ENCODE peak calls at places on chromosomes 7 and 10, in six cellular contexts. U is CD8-positive, alpha-beta T cell; Q is fibroblast of lung; I is K562; E is transverse colon; L is AG04450. O is an unnamed sample.

GRCh38 chr7:98368721-98369120 is 32.2 kb downstream of the BAIAP2L1 start:
- DNase-seq in U (no peak), Q (peak; percentile 43), I (no peak), E (no peak), L (no peak), O (no peak)

GRCh38 chr10:105952153-105952552 is 1212.4 kb downstream of the SORCS1 start:
- DNase-seq in U (no peak), Q (peak; percentile 15), I (no peak), E (no peak), L (peak; percentile 3), O (peak; percentile 64)

GRCh38 chr7:87831127-87831526 is 45.0 kb downstream of the SLC25A40 start:
- DNase-seq in U (no peak), Q (peak; percentile 68), I (no peak), E (no peak), L (no peak), O (no peak)

GRCh38 chr7:51113962-51114361 is 202.6 kb downstream of the COBL start:
- DNase-seq in U (no peak), Q (no peak), I (no peak), E (no peak), L (no peak), O (no peak)

GRCh38 chr7:51269321-51269720 is 47.3 kb downstream of the COBL start:
- DNase-seq in U (no peak), Q (no peak), I (no peak), E (no peak), L (no peak), O (no peak)

GRCh38 chr7:56009695-56010094 is 41.5 kb downstream of the PSPH start:
- DNase-seq in U (no peak), Q (no peak), I (no peak), E (peak; percentile 47), L (no peak), O (no peak)

GRCh38 chr7:27972272-27972671 is 208.3 kb downstream of the JAZF1 start:
- DNase-seq in U (no peak), Q (no peak), I (no peak), E (no peak), L (no peak), O (no peak)

GRCh38 chr7:37031571-37032257 is 307.4 kb upstream of the AOAH start:
- DNase-seq in U (peak; percentile 3), Q (peak; percentile 99), I (peak; percentile 64), E (peak; percentile 54), L (peak; percentile 96), O (peak; percentile 97)

GRCh38 chr10:127090135-127090534 is 106.3 kb downstream of the INSYN2A start:
- DNase-seq in U (no peak), Q (no peak), I (no peak), E (no peak), L (no peak), O (no peak)

GRCh38 chr7:92678291-92678920 is 88.2 kb upstream of the FAM133B start:
- DNase-seq in U (no peak), Q (no peak), I (no peak), E (no peak), L (no peak), O (no peak)

GRCh38 chr7:1505731-1506550 is 1.8 kb upstream of the INTS1 start:
- DNase-seq in U (no peak), Q (no peak), I (peak; percentile 38), E (no peak), L (no peak), O (no peak)

GRCh38 chr7:119783799-119784198 is 489.2 kb upstream of the KCND2 start:
- DNase-seq in U (no peak), Q (peak; percentile 36), I (peak; percentile 18), E (no peak), L (no peak), O (peak; percentile 7)

GRCh38 chr7:137324796-137325700 is 18.5 kb downstream of the PTN start:
- DNase-seq in U (no peak), Q (no peak), I (no peak), E (no peak), L (no peak), O (peak; percentile 46)

GRCh38 chr10:88657901-88658300 is 6.3 kb upstream of the LIPF start:
- DNase-seq in U (no peak), Q (peak; percentile 34), I (no peak), E (no peak), L (no peak), O (no peak)

GRCh38 chr10:125343118-125343752 is 182.9 kb upstream of the CTBP2 start:
- DNase-seq in U (no peak), Q (peak; percentile 38), I (peak; percentile 18), E (peak; percentile 21), L (no peak), O (peak; percentile 31)

GRCh38 chr10:70910486-70911350 is 22.4 kb upstream of the PCBD1 start:
- DNase-seq in U (no peak), Q (no peak), I (no peak), E (no peak), L (no peak), O (no peak)

GRCh38 chr10:13046861-13047528 is 45.5 kb upstream of the CCDC3 start:
- DNase-seq in U (no peak), Q (no peak), I (no peak), E (no peak), L (no peak), O (no peak)

GRCh38 chr10:116113721-116114501 is 159.1 kb downstream of the GFRA1 start:
- DNase-seq in U (no peak), Q (peak; percentile 25), I (no peak), E (no peak), L (no peak), O (no peak)

GRCh38 chr10:103254538-103255325 is 9.0 kb downstream of the RPEL1 start:
- DNase-seq in U (no peak), Q (no peak), I (peak; percentile 65), E (no peak), L (no peak), O (no peak)

GRCh38 chr10:124185074-124185473 is 91.7 kb upstream of the CHST15 start:
- DNase-seq in U (no peak), Q (no peak), I (no peak), E (no peak), L (no peak), O (no peak)

GRCh38 chr10:49369216-49370162 is 26.4 kb downstream of the DRGX start:
- DNase-seq in U (no peak), Q (no peak), I (no peak), E (no peak), L (no peak), O (no peak)

GRCh38 chr10:49322371-49323170 is 23.6 kb downstream of the C10orf71 start:
- DNase-seq in U (no peak), Q (no peak), I (no peak), E (no peak), L (no peak), O (no peak)

GRCh38 chr7:142598297-142598696 is 151.0 kb upstream of the PRSS1 start:
- DNase-seq in U (no peak), Q (no peak), I (no peak), E (no peak), L (no peak), O (no peak)

GRCh38 chr7:121544726-121545125 is 148.6 kb upstream of the FAM3C start:
- DNase-seq in U (no peak), Q (peak; percentile 73), I (no peak), E (no peak), L (peak; percentile 29), O (peak; percentile 42)

GRCh38 chr7:44061645-44062179 is 3.7 kb downstream of the PGAM2 start:
- DNase-seq in U (no peak), Q (no peak), I (no peak), E (peak; percentile 1), L (no peak), O (no peak)

GRCh38 chr7:46681865-46682503 is 760.9 kb upstream of the IGFBP3 start:
- DNase-seq in U (no peak), Q (no peak), I (no peak), E (no peak), L (no peak), O (no peak)

GRCh38 chr10:48579251-48579960 is 25.5 kb downstream of the ARHGAP22 start:
- DNase-seq in U (no peak), Q (peak; percentile 24), I (no peak), E (no peak), L (peak; percentile 18), O (no peak)

DNA sequence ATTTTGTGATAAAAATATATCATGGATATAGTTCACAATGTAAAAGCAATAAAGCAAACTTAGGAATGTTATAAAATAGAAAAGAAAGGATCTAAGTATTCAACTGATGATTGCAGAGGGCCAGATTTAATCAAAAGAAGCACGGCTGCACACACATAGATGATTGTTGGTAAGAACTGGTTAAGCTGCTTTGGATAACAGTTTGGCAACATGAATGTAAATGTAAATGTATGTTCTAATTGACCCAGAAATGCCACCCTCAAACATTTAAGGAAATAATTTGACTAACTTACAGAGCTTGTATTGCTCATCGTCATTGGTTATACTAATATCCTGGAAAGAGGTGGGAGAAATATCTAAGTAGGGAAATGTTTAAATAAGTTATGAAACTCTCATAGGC is 13.1 kb downstream of the ZNF485 start:
- DNase-seq in U (no peak), Q (no peak), I (no peak), E (no peak), L (no peak), O (no peak)
- H3K9me3 ChIP-seq in U (peaks cover 15% of the 10 kb centered on the region), Q (no peaks in the 10 kb centered on the region), I (peaks cover 21% of the 10 kb centered on the region), E (peaks cover 31% of the 10 kb centered on the region), L (peaks cover 28% of the 10 kb centered on the region), O (peaks cover 51% of the 10 kb centered on the region)

DNA sequence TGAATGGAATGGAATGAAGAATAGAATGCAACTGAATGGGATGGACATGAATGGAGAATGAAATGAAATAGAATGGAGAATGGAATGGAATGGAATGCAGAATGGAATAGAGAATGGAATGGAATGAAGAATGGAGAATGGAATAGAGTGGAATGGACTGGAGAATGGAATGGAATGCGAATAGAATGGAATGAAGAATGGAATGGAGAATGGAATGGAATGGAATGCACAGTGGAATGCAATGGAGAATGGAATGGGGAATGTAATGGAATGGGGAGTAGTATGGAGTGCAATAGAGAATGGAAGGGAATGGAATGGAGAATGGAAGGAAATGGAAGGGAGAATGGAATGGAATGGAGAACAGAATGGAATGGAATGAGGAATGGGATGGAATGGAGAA is 93.4 kb downstream of the NSUN6 start:
- DNase-seq in U (no peak), Q (no peak), I (no peak), E (no peak), L (no peak), O (no peak)
- H3K9me3 ChIP-seq in U (no peaks in the 10 kb centered on the region), Q (no peaks in the 10 kb centered on the region), I (peaks cover 3% of the 10 kb centered on the region), E (no peaks in the 10 kb centered on the region), L (peaks cover 31% of the 10 kb centered on the region), O (no peaks in the 10 kb centered on the region)

DNA sequence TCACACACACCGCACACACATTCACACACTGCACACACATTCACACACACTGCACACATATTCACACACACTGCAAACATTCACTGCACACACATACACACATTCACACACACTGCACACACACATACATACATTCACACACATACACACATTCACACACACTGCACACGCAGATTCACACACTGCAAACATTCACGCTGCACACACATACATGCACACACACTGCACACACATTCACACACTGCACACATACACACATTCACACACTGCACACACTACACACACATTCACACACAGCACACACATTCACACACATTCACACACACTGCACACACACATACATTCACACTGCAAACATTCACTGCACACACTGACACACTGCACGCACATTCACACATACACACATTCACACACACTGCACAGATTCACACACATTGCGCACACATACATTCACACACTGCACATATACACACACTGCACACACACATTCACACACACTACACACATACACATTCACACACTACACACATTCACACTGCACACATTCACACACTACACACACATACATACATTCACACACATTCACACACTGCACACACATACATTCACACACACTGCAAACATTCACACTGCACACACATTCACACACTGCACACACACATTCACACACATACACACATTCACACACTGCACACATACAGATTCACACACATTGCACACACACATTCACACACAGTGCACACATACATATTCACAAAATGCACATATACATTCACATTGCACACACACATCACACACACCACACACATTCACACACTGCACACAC is 325.1 kb downstream of the PTPRN2 start:
- DNase-seq in U (no peak), Q (no peak), I (no peak), E (no peak), L (no peak), O (no peak)
- H3K9me3 ChIP-seq in U (no peaks in the 10 kb centered on the region), Q (peaks cover 15% of the 10 kb centered on the region), I (peaks cover 9% of the 10 kb centered on the region), E (no peaks in the 10 kb centered on the region), L (peaks cover 95% of the 10 kb centered on the region), O (peaks cover 19% of the 10 kb centered on the region)

GRCh38 chr10:90822508-90822907 is 35.3 kb downstream of the HTR7 start:
- DNase-seq in U (no peak), Q (no peak), I (no peak), E (no peak), L (no peak), O (no peak)
- H3K9me3 ChIP-seq in U (no peaks in the 10 kb centered on the region), Q (no peaks in the 10 kb centered on the region), I (no peaks in the 10 kb centered on the region), E (no peaks in the 10 kb centered on the region), L (no peaks in the 10 kb centered on the region), O (no peaks in the 10 kb centered on the region)

O was measured in A673.